ENCODE peak calls at places on chromosomes 6 and 20, in nine cellular contexts. P is ovary, S is GM20000, Y is epithelial cell of esophagus, B is tibial nerve, D is HFF-Myc, Q is IMR-90, W is MM.1S, I is neural progenitor cell. O is an unnamed sample.

GRCh38 chr6:107318100-107318736 is 141.1 kb downstream of the PDSS2 start:
- DNase-seq in P (peak), S (peak), Y (peak), B (peak), D (peak), Q (peak), W (peak), I (peak), O (no peak)

GRCh38 chr6:17450825-17451224 is 57.4 kb downstream of the CAP2 start:
- DNase-seq in P (no peak), S (no peak), Y (no peak), B (no peak), D (no peak), Q (no peak), W (no peak), I (no peak), O (no peak)

GRCh38 chr6:157272866-157273755 is 50.2 kb downstream of the TMEM242 start:
- DNase-seq in P (no peak), S (no peak), Y (no peak), B (peak), D (no peak), Q (no peak), W (no peak), I (peak), O (no peak)

GRCh38 chr6:34248198-34248726 is 544 bp downstream of the SMIM29 start:
- DNase-seq in P (peak), S (peak), Y (no peak), B (peak), D (no peak), Q (peak), W (peak), I (peak), O (no peak)

GRCh38 chr6:114240800-114241199 is 102.0 kb downstream of the HS3ST5 start:
- DNase-seq in P (no peak), S (no peak), Y (peak), B (no peak), D (no peak), Q (no peak), W (no peak), I (no peak), O (no peak)

GRCh38 chr6:40472354-40472753 is 114.8 kb downstream of the LRFN2 start:
- DNase-seq in P (no peak), S (no peak), Y (no peak), B (no peak), D (no peak), Q (no peak), W (no peak), I (no peak), O (no peak)

GRCh38 chr6:8707956-8708772 is 272.8 kb upstream of the SLC35B3 start:
- DNase-seq in P (no peak), S (no peak), Y (peak), B (no peak), D (peak), Q (no peak), W (peak), I (peak), O (peak)

GRCh38 chr6:64896939-64897338 is 810.1 kb downstream of the EYS start:
- DNase-seq in P (no peak), S (no peak), Y (no peak), B (no peak), D (no peak), Q (no peak), W (no peak), I (no peak), O (no peak)

GRCh38 chr6:91705646-91706045 is 1118.8 kb upstream of the MAP3K7 start:
- DNase-seq in P (no peak), S (no peak), Y (no peak), B (no peak), D (no peak), Q (no peak), W (peak), I (no peak), O (no peak)

GRCh38 chr6:34393191-34393967 is 910 bp upstream of the NUDT3 start:
- DNase-seq in P (no peak), S (peak), Y (no peak), B (no peak), D (no peak), Q (no peak), W (no peak), I (no peak), O (no peak)

GRCh38 chr6:160139420-160139851 is 17.8 kb downstream of the SLC22A1 start:
- DNase-seq in P (peak), S (no peak), Y (peak), B (no peak), D (peak), Q (peak), W (no peak), I (no peak), O (peak)

GRCh38 chr20:25369529-25369928 is 21.1 kb downstream of the ABHD12 start:
- DNase-seq in P (no peak), S (no peak), Y (no peak), B (no peak), D (no peak), Q (no peak), W (no peak), I (no peak), O (no peak)

GRCh38 chr6:130760006-130760405 is 67.2 kb upstream of the SMLR1 start:
- DNase-seq in P (no peak), S (no peak), Y (peak), B (no peak), D (peak), Q (peak), W (peak), I (peak), O (no peak)

GRCh38 chr6:166617359-166617758 is 9.7 kb downstream of the RPS6KA2 start:
- DNase-seq in P (no peak), S (no peak), Y (no peak), B (no peak), D (no peak), Q (no peak), W (no peak), I (no peak), O (no peak)

GRCh38 chr20:50746138-50746940 is 15.0 kb downstream of the PARD6B start:
- DNase-seq in P (no peak), S (no peak), Y (no peak), B (no peak), D (no peak), Q (no peak), W (no peak), I (no peak), O (no peak)

GRCh38 chr6:125882243-125882642 is 74.3 kb upstream of the HINT3 start:
- DNase-seq in P (no peak), S (no peak), Y (no peak), B (no peak), D (no peak), Q (no peak), W (no peak), I (no peak), O (no peak)

GRCh38 chr20:34817801-34818200 is 7.7 kb downstream of the NCOA6 start:
- DNase-seq in P (no peak), S (no peak), Y (no peak), B (no peak), D (no peak), Q (no peak), W (no peak), I (no peak), O (no peak)

GRCh38 chr6:135675862-135676261 is 175.6 kb upstream of the PDE7B start:
- DNase-seq in P (no peak), S (peak), Y (peak), B (peak), D (peak), Q (peak), W (peak), I (peak), O (no peak)

GRCh38 chr20:20407891-20408805 is 40.2 kb downstream of the INSM1 start:
- DNase-seq in P (no peak), S (no peak), Y (no peak), B (no peak), D (peak), Q (peak), W (no peak), I (peak), O (peak)
- TF ChIP-seq CTCF in P (no peak), S (no peak), Y (peak), B (no peak), D (peak), Q (peak), W (peak), I (peak), O (peak)

GRCh38 chr6:169799474-169799926 is 48.1 kb downstream of the ERMARD start:
- DNase-seq in P (no peak), S (no peak), Y (no peak), B (no peak), D (no peak), Q (no peak), W (no peak), I (no peak), O (no peak)
- TF ChIP-seq CTCF in P (no peak), S (no peak), Y (no peak), B (no peak), D (no peak), Q (no peak), W (no peak), I (no peak), O (no peak)

DNA sequence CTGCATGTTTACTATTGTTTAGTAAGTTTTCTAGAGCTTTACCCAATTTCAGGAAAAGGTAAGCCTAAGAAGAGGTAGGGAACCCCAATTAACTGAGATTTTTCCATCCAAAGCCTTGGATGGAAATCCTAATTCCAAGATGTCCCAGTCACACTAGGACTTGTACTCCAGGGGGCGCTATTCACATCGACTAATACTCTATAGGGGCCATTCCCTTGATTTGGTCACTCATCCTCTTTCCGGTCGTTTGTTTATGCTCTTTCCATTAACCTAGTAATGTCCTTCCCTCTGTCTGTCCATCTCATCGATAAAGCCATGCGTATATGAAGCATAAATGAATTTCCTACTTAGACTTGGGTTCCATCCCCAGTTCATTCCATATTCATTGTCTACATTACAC is 80.8 kb upstream of the FUCA2 start:
- DNase-seq in P (no peak), S (no peak), Y (peak), B (no peak), D (no peak), Q (no peak), W (no peak), I (peak), O (no peak)
- TF ChIP-seq CTCF in P (no peak), S (no peak), Y (peak), B (no peak), D (peak), Q (peak), W (no peak), I (peak), O (peak)

GRCh38 chr6:35487653-35488516 is 9.0 kb downstream of the TEAD3 start:
- DNase-seq in P (peak), S (no peak), Y (peak), B (no peak), D (no peak), Q (peak), W (no peak), I (peak), O (no peak)

GRCh38 chr6:35484921-35485392 is 11.9 kb downstream of the TEAD3 start:
- DNase-seq in P (no peak), S (no peak), Y (peak), B (no peak), D (no peak), Q (peak), W (no peak), I (no peak), O (no peak)

GRCh38 chr6:35483892-35484645 is 12.8 kb downstream of the TEAD3 start:
- DNase-seq in P (no peak), S (no peak), Y (no peak), B (no peak), D (no peak), Q (no peak), W (no peak), I (no peak), O (no peak)

GRCh38 chr6:35485402-35485877 is 11.4 kb downstream of the TEAD3 start:
- DNase-seq in P (peak), S (no peak), Y (peak), B (no peak), D (no peak), Q (no peak), W (no peak), I (peak), O (no peak)

DNA sequence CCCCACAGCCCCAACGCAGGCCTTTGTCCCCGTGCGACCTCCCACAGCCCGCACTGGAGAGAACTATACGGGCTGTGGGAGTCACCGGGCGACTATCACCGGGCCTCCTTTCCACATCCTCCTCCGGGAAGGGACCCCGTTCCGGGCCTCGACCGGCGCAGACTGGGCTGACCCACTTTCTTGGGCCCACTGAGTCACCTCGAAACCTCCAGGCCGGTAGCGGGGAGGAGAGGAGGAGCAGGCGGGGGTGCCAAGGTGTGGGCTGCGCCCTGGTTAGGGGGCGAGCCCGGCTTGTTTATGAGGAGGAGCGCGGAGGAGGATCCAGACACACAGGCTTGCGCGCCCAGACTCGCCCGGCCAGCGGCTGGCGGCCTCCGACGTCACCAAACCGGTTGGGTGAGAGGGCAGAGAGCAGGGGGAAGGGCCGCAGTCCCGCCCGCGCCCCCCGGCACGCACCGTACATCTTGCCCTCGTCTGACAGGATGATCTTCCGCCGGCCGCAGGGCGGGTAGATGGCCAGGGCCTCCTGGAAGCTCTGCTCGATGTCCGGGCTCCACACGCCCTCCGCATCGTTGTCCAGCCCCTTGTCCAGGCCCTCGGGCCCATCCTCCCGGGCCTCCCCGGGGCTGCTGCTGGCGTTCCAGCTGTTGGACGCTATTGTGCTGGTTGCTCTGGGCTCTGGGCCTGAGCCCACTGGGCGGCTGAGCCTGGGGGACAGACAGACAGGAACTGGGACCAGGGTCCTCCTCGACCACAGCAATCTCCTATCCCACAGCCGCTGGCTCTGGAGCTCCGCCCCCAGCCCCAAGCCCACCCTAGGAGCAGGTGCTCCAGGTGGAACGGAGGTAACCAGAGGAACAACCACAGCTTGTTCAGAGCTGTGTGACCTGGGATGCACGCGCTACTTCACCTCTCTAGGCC is 10.6 kb downstream of the TEAD3 start:
- DNase-seq in P (peak), S (no peak), Y (peak), B (no peak), D (no peak), Q (no peak), W (no peak), I (peak), O (no peak)
- TF ChIP-seq CTCF in P (no peak), S (no peak), Y (no peak), B (no peak), D (no peak), Q (no peak), W (no peak), I (no peak), O (no peak)

GRCh38 chr6:12013368-12013617 is 1.2 kb downstream of the HIVEP1 start:
- DNase-seq in P (no peak), S (no peak), Y (no peak), B (no peak), D (no peak), Q (no peak), W (no peak), I (no peak), O (no peak)

GRCh38 chr6:12010635-12011275 is 1.4 kb upstream of the HIVEP1 start:
- DNase-seq in P (peak), S (peak), Y (no peak), B (peak), D (no peak), Q (no peak), W (peak), I (peak), O (no peak)

GRCh38 chr6:12012566-12013367 is 655 bp downstream of the HIVEP1 start:
- DNase-seq in P (peak), S (peak), Y (peak), B (peak), D (peak), Q (peak), W (peak), I (peak), O (peak)

GRCh38 chr6:12011276-12012112 is 618 bp upstream of the HIVEP1 start:
- DNase-seq in P (peak), S (peak), Y (peak), B (peak), D (peak), Q (peak), W (peak), I (peak), O (no peak)

DNA sequence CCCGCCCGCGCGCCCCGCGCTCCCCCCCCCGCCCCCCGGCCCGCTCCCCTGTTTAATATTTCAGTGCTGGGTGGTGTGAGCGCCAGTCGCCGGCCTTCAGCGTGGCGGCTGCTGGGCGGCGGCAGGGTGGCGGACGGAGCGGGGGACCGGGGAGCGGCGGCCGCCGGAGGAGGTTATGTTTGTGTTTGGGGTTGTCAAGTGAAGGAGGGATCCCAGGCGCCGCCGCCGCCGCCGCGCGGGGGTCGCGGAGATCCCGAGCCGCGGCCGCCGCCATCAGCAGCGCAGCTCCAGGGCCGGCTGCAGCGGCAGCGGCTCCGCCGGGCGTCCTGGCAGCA is at the start of gene HIVEP1:
- DNase-seq in P (peak), S (peak), Y (no peak), B (no peak), D (no peak), Q (no peak), W (peak), I (peak), O (no peak)
- TF ChIP-seq CTCF in P (no peak), S (no peak), Y (no peak), B (no peak), D (no peak), Q (no peak), W (no peak), I (no peak), O (no peak)

DNA sequence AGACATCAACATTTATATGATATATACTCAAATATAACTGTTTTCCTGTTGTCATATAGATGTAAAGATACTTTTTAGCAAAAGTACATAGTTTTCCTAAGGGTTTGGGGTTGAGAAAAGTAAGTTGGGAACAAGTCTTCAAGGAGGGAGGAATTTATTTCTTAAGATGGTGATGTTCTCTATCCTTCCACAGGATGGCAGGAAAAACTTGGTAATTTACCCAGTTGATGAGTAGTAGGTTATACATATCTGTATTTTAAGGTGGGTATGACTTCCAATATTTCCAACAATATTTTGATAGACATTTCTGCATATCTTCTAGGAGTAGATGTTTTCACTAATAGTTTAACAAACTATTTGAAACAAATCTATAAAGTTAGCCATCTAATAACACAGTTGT is 254.4 kb downstream of the RIMS1 start:
- DNase-seq in P (no peak), S (no peak), Y (peak), B (no peak), D (no peak), Q (peak), W (no peak), I (no peak), O (no peak)
- TF ChIP-seq CTCF in P (no peak), S (no peak), Y (peak), B (no peak), D (no peak), Q (peak), W (no peak), I (peak), O (peak)

GRCh38 chr6:19869464-19869863 is 32.3 kb downstream of the ID4 start:
- DNase-seq in P (no peak), S (no peak), Y (no peak), B (no peak), D (no peak), Q (no peak), W (no peak), I (peak), O (no peak)
- TF ChIP-seq CTCF in P (no peak), S (no peak), Y (no peak), B (no peak), D (no peak), Q (no peak), W (no peak), I (peak), O (no peak)

GRCh38 chr20:64101731-64102621 is 5.4 kb downstream of the NPBWR2 start:
- DNase-seq in P (no peak), S (peak), Y (peak), B (no peak), D (no peak), Q (no peak), W (peak), I (peak), O (no peak)
- TF ChIP-seq CTCF in P (no peak), S (peak), Y (peak), B (peak), D (peak), Q (peak), W (peak), I (peak), O (peak)

GRCh38 chr6:73942581-73942980 is 246.6 kb downstream of the CD109 start:
- DNase-seq in P (no peak), S (no peak), Y (peak), B (no peak), D (no peak), Q (peak), W (no peak), I (peak), O (peak)
- TF ChIP-seq CTCF in P (no peak), S (no peak), Y (peak), B (no peak), D (no peak), Q (peak), W (no peak), I (peak), O (peak)

GRCh38 chr20:38965264-38965663 is 3.1 kb downstream of the DHX35 start:
- DNase-seq in P (no peak), S (no peak), Y (no peak), B (no peak), D (no peak), Q (no peak), W (no peak), I (no peak), O (no peak)

GRCh38 chr20:38961530-38962043 is 557 bp upstream of the DHX35 start:
- DNase-seq in P (no peak), S (no peak), Y (no peak), B (no peak), D (no peak), Q (no peak), W (peak), I (peak), O (no peak)

GRCh38 chr20:38962898-38963484 is 847 bp downstream of the DHX35 start:
- DNase-seq in P (no peak), S (no peak), Y (no peak), B (peak), D (no peak), Q (no peak), W (no peak), I (no peak), O (no peak)

GRCh38 chr20:38963745-38964144 is 1.6 kb downstream of the DHX35 start:
- DNase-seq in P (no peak), S (no peak), Y (no peak), B (no peak), D (no peak), Q (no peak), W (no peak), I (no peak), O (no peak)

GRCh38 chr20:38962044-38962897 is at the start of gene DHX35:
- DNase-seq in P (peak), S (peak), Y (peak), B (peak), D (peak), Q (peak), W (peak), I (peak), O (peak)
- TF ChIP-seq CTCF in P (no peak), S (peak), Y (peak), B (no peak), D (peak), Q (peak), W (peak), I (peak), O (peak)

O was measured in epithelial cell of proximal tubule.